ENCODE peak calls at places on chromosomes 1 and 21, in eight cellular contexts. H, C, L, X, Q, P, J and D are unnamed samples.

GRCh38 chr1:145778146-145778540 is 45.8 kb downstream of the RNF115 start:
- DNase-seq in H (no peak), C (no peak), L (no peak), X (no peak), Q (no peak), P (no peak), J (no peak), D (no peak)

GRCh38 chr1:12619396-12620141 is 1.6 kb upstream of the DHRS3 start:
- DNase-seq in H (peak; percentile 86), C (peak; percentile 79), L (peak; percentile 86), X (peak; percentile 71), Q (peak; percentile 67), P (peak; percentile 82), J (peak; percentile 74), D (peak; percentile 74)

GRCh38 chr1:183675381-183675780 is 22.3 kb upstream of the APOBEC4 start:
- DNase-seq in H (no peak), C (no peak), L (no peak), X (no peak), Q (no peak), P (no peak), J (no peak), D (no peak)

GRCh38 chr1:24704411-24705259 is 40.6 kb upstream of the CLIC4 start:
- DNase-seq in H (no peak), C (no peak), L (no peak), X (no peak), Q (no peak), P (peak; percentile 68), J (no peak), D (no peak)

GRCh38 chr1:244450597-244451538 is 841 bp downstream of the ADSS2 start:
- DNase-seq in H (peak; percentile 63), C (peak; percentile 61), L (peak; percentile 67), X (no peak), Q (peak; percentile 60), P (peak; percentile 70), J (no peak), D (no peak)

GRCh38 chr1:72177711-72178110 is 104.6 kb downstream of the NEGR1 start:
- DNase-seq in H (no peak), C (no peak), L (no peak), X (no peak), Q (no peak), P (peak; percentile 15), J (no peak), D (no peak)

GRCh38 chr1:228238007-228238406 is 30.2 kb downstream of the OBSCN start:
- DNase-seq in H (no peak), C (no peak), L (no peak), X (no peak), Q (no peak), P (no peak), J (no peak), D (no peak)

GRCh38 chr21:45050786-45051489 is 23.4 kb upstream of the ADARB1 start:
- DNase-seq in H (no peak), C (no peak), L (no peak), X (no peak), Q (no peak), P (peak; percentile 26), J (no peak), D (no peak)

GRCh38 chr1:205275133-205275532 is 46.4 kb downstream of the NUAK2 start:
- DNase-seq in H (no peak), C (no peak), L (no peak), X (no peak), Q (no peak), P (no peak), J (no peak), D (no peak)

GRCh38 chr1:31372961-31373896 is at the start of gene FABP3:
- DNase-seq in H (peak; percentile 90), C (peak; percentile 62), L (peak; percentile 80), X (no peak), Q (no peak), P (peak; percentile 57), J (no peak), D (no peak)

GRCh38 chr1:100249155-100249536 is 488 bp downstream of the DBT start:
- DNase-seq in H (no peak), C (no peak), L (no peak), X (no peak), Q (no peak), P (no peak), J (no peak), D (no peak)

GRCh38 chr21:26388731-26389231 is 184.3 kb downstream of the CYYR1 start:
- DNase-seq in H (no peak), C (peak; percentile 9), L (no peak), X (no peak), Q (no peak), P (peak; percentile 66), J (no peak), D (no peak)

GRCh38 chr1:19776287-19776686 is 23.4 kb downstream of the TMCO4 start:
- DNase-seq in H (no peak), C (no peak), L (no peak), X (no peak), Q (no peak), P (no peak), J (no peak), D (no peak)

GRCh38 chr1:1968767-1969504 is 34.6 kb downstream of the CFAP74 start:
- DNase-seq in H (no peak), C (no peak), L (no peak), X (no peak), Q (no peak), P (no peak), J (peak; percentile 18), D (no peak)

GRCh38 chr1:100793661-100794060 is 74.1 kb downstream of the VCAM1 start:
- DNase-seq in H (no peak), C (no peak), L (no peak), X (no peak), Q (no peak), P (no peak), J (no peak), D (no peak)

GRCh38 chr1:14763977-14764376 is 165.5 kb downstream of the KAZN start:
- DNase-seq in H (no peak), C (no peak), L (no peak), X (no peak), Q (no peak), P (no peak), J (no peak), D (no peak)

GRCh38 chr21:41390043-41390639 is 28.3 kb downstream of the MX2 start:
- DNase-seq in H (no peak), C (no peak), L (no peak), X (no peak), Q (no peak), P (no peak), J (no peak), D (no peak)

GRCh38 chr1:18324246-18324645 is 156.5 kb upstream of the KLHDC7A start:
- DNase-seq in H (no peak), C (no peak), L (no peak), X (no peak), Q (no peak), P (no peak), J (no peak), D (no peak)

GRCh38 chr1:218495931-218496330 is 150.8 kb downstream of the TGFB2 start:
- DNase-seq in H (no peak), C (no peak), L (no peak), X (no peak), Q (no peak), P (no peak), J (no peak), D (no peak)

GRCh38 chr1:234125283-234125682 is 220.8 kb downstream of the SLC35F3 start:
- DNase-seq in H (no peak), C (peak; percentile 54), L (no peak), X (no peak), Q (no peak), P (no peak), J (no peak), D (no peak)
- TF ChIP-seq CTCF in H (no peak), C (peak; percentile 14), L (no peak), X (no peak), Q (no peak), P (peak; percentile 64), J (no peak), D (no peak)

GRCh38 chr1:61100578-61100977 is 18.2 kb downstream of the NFIA start:
- DNase-seq in H (no peak), C (no peak), L (no peak), X (no peak), Q (no peak), P (no peak), J (no peak), D (no peak)

GRCh38 chr1:61097326-61097725 is 15.0 kb downstream of the NFIA start:
- DNase-seq in H (no peak), C (no peak), L (no peak), X (no peak), Q (no peak), P (peak; percentile 85), J (no peak), D (no peak)

GRCh38 chr1:61098906-61099437 is 16.6 kb downstream of the NFIA start:
- DNase-seq in H (no peak), C (no peak), L (no peak), X (no peak), Q (no peak), P (no peak), J (no peak), D (no peak)

GRCh38 chr1:61095127-61095812 is 12.9 kb downstream of the NFIA start:
- DNase-seq in H (no peak), C (no peak), L (no peak), X (no peak), Q (no peak), P (no peak), J (no peak), D (no peak)

GRCh38 chr1:61098333-61098732 is 16.0 kb downstream of the NFIA start:
- DNase-seq in H (no peak), C (no peak), L (no peak), X (no peak), Q (no peak), P (no peak), J (no peak), D (no peak)
- TF ChIP-seq CTCF in H (no peak), C (no peak), L (no peak), X (no peak), Q (no peak), P (no peak), J (no peak), D (no peak)

DNA sequence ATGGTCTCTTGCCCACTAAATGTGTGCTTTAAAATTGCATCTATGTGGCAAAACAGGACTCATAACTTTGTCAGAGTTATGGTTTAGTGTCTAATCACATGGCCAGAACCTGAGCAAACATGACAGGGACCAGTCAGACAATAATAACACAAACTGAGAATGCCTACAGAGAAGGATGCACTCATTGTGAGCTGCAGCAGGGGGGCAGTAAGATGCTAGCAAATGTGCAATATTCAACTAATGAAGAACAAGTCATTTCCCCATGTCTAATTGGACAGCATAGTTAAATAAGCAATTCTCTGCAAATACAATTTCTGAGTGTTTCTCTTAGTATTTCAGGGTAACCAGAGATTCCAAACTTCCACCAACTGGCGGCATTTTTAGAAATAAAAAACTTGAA is 30.8 kb downstream of the SPAG17 start:
- DNase-seq in H (no peak), C (no peak), L (no peak), X (no peak), Q (no peak), P (no peak), J (no peak), D (no peak)
- TF ChIP-seq CTCF in H (peak; percentile 47), C (no peak), L (peak; percentile 24), X (no peak), Q (no peak), P (peak; percentile 69), J (peak; percentile 25), D (peak; percentile 40)

GRCh38 chr1:7422966-7423365 is 348.1 kb upstream of the VAMP3 start:
- DNase-seq in H (no peak), C (no peak), L (no peak), X (no peak), Q (no peak), P (no peak), J (no peak), D (no peak)
- TF ChIP-seq CTCF in H (no peak), C (no peak), L (no peak), X (no peak), Q (no peak), P (no peak), J (no peak), D (no peak)

GRCh38 chr1:231170875-231171274 is 9.0 kb downstream of the TRIM67 start:
- DNase-seq in H (no peak), C (no peak), L (no peak), X (no peak), Q (no peak), P (no peak), J (no peak), D (no peak)
- TF ChIP-seq CTCF in H (no peak), C (peak; percentile 36), L (no peak), X (no peak), Q (no peak), P (peak; percentile 27), J (peak; percentile 15), D (no peak)